ENCODE peak calls at places on chromosomes 3 and 15, in six cellular contexts. A, Y, T, S, Z and R are unnamed samples.

GRCh38 chr3:194537732-194538247 is 51.0 kb upstream of the ATP13A3 start:
- DNase-seq in A (peak), Y (no peak), T (peak), S (no peak), Z (peak), R (no peak)

GRCh38 chr3:41318520-41318919 is 119.2 kb downstream of the CTNNB1 start:
- DNase-seq in A (no peak), Y (no peak), T (no peak), S (no peak), Z (peak), R (no peak)

GRCh38 chr3:56806407-56806806 is 4.7 kb upstream of the ARHGEF3 start:
- DNase-seq in A (no peak), Y (no peak), T (no peak), S (no peak), Z (no peak), R (peak)

GRCh38 chr3:3714572-3714971 is 84.7 kb upstream of the LRRN1 start:
- DNase-seq in A (no peak), Y (no peak), T (no peak), S (peak), Z (peak), R (no peak)

GRCh38 chr3:67863869-67864268 is 209.5 kb upstream of the SUCLG2 start:
- DNase-seq in A (no peak), Y (no peak), T (peak), S (peak), Z (peak), R (no peak)

GRCh38 chr3:66485291-66485968 is 15.4 kb downstream of the LRIG1 start:
- DNase-seq in A (peak), Y (no peak), T (no peak), S (no peak), Z (peak), R (no peak)

GRCh38 chr3:183807881-183808280 is 17.5 kb downstream of the MAP6D1 start:
- DNase-seq in A (no peak), Y (no peak), T (no peak), S (no peak), Z (no peak), R (no peak)

GRCh38 chr3:155426524-155427230 is 133.2 kb upstream of the STRIT1 start:
- DNase-seq in A (no peak), Y (no peak), T (no peak), S (no peak), Z (peak), R (no peak)

GRCh38 chr3:173838644-173839043 is 441.1 kb downstream of the NLGN1 start:
- DNase-seq in A (no peak), Y (no peak), T (no peak), S (no peak), Z (no peak), R (no peak)

GRCh38 chr3:125110016-125110875 is 54.4 kb upstream of the HEG1 start:
- DNase-seq in A (peak), Y (no peak), T (peak), S (no peak), Z (peak), R (no peak)

GRCh38 chr15:57172925-57173324 is 203.4 kb upstream of the CGNL1 start:
- DNase-seq in A (peak), Y (no peak), T (no peak), S (no peak), Z (no peak), R (no peak)

GRCh38 chr15:70783610-70784021 is 20.3 kb upstream of the UACA start:
- DNase-seq in A (peak), Y (no peak), T (no peak), S (no peak), Z (peak), R (no peak)

GRCh38 chr15:39131605-39132004 is 449.3 kb upstream of the THBS1 start:
- DNase-seq in A (no peak), Y (no peak), T (no peak), S (no peak), Z (peak), R (no peak)

GRCh38 chr3:127658234-127658633 is 14.5 kb upstream of the ABTB1 start:
- DNase-seq in A (no peak), Y (no peak), T (no peak), S (no peak), Z (no peak), R (no peak)

GRCh38 chr3:74605437-74605836 is 9.0 kb downstream of the CNTN3 start:
- DNase-seq in A (no peak), Y (no peak), T (no peak), S (no peak), Z (peak), R (peak)

GRCh38 chr3:38039101-38039898 is at the start of gene DLEC1:
- DNase-seq in A (peak), Y (peak), T (peak), S (peak), Z (peak), R (peak)

GRCh38 chr15:25825215-25825614 is 37.9 kb downstream of the ATP10A start:
- DNase-seq in A (no peak), Y (no peak), T (no peak), S (no peak), Z (no peak), R (no peak)

GRCh38 chr15:76127880-76128279 is 68.1 kb downstream of the TMEM266 start:
- DNase-seq in A (no peak), Y (no peak), T (peak), S (no peak), Z (no peak), R (no peak)

GRCh38 chr3:107985496-107985895 is 105.3 kb downstream of the CD47 start:
- DNase-seq in A (no peak), Y (peak), T (peak), S (no peak), Z (peak), R (no peak)

GRCh38 chr3:114144909-114145688 is 33.8 kb downstream of the DRD3 start:
- DNase-seq in A (peak), Y (no peak), T (peak), S (no peak), Z (peak), R (no peak)

GRCh38 chr3:186882881-186883685 is 40.6 kb downstream of the ADIPOQ start:
- DNase-seq in A (peak), Y (no peak), T (no peak), S (no peak), Z (peak), R (peak)

GRCh38 chr15:51077565-51078153 is 17.0 kb downstream of the TNFAIP8L3 start:
- DNase-seq in A (peak), Y (peak), T (peak), S (peak), Z (peak), R (peak)

GRCh38 chr3:20096135-20096685 is 56.0 kb downstream of the KAT2B start:
- DNase-seq in A (peak), Y (no peak), T (no peak), S (no peak), Z (no peak), R (no peak)

GRCh38 chr3:54999801-55000200 is 71.9 kb upstream of the LRTM1 start:
- DNase-seq in A (peak), Y (no peak), T (no peak), S (no peak), Z (no peak), R (peak)

GRCh38 chr15:47484997-47485396 is 232.3 kb upstream of the SEMA6D start:
- DNase-seq in A (no peak), Y (no peak), T (no peak), S (no peak), Z (peak), R (no peak)

GRCh38 chr3:111598552-111598951 is 3.4 kb upstream of the ZBED2 start:
- DNase-seq in A (no peak), Y (no peak), T (no peak), S (no peak), Z (no peak), R (no peak)

GRCh38 chr15:61169904-61170695 is 59.0 kb downstream of the RORA start:
- DNase-seq in A (no peak), Y (no peak), T (no peak), S (peak), Z (no peak), R (no peak)

GRCh38 chr15:51121118-51121517 is 26.4 kb upstream of the TNFAIP8L3 start:
- DNase-seq in A (peak), Y (no peak), T (peak), S (no peak), Z (peak), R (no peak)

GRCh38 chr3:133834621-133835417 is 29.2 kb downstream of the SRPRB start:
- DNase-seq in A (no peak), Y (no peak), T (no peak), S (no peak), Z (no peak), R (no peak)

GRCh38 chr15:90665288-90666134 is 51.6 kb upstream of the BLM start:
- DNase-seq in A (peak), Y (peak), T (peak), S (peak), Z (peak), R (peak)

GRCh38 chr3:13106308-13106970 is 33.2 kb upstream of the IQSEC1 start:
- DNase-seq in A (no peak), Y (no peak), T (no peak), S (no peak), Z (peak), R (no peak)

GRCh38 chr3:108477511-108478147 is 32.8 kb downstream of the MYH15 start:
- DNase-seq in A (peak), Y (peak), T (peak), S (peak), Z (peak), R (peak)

GRCh38 chr3:101902041-101902440 is 52.7 kb downstream of the NFKBIZ start:
- DNase-seq in A (peak), Y (no peak), T (no peak), S (peak), Z (peak), R (no peak)

GRCh38 chr3:198079771-198080520 is 119.9 kb downstream of the LMLN start:
- DNase-seq in A (peak), Y (peak), T (no peak), S (peak), Z (peak), R (peak)

GRCh38 chr15:47300035-47300434 is 417.3 kb upstream of the SEMA6D start:
- DNase-seq in A (no peak), Y (no peak), T (no peak), S (no peak), Z (peak), R (no peak)

GRCh38 chr15:74294010-74294409 is 57.9 kb downstream of the CCDC33 start:
- DNase-seq in A (no peak), Y (no peak), T (no peak), S (no peak), Z (no peak), R (peak)

GRCh38 chr3:47646362-47646761 is 67.7 kb upstream of the CSPG5 start:
- DNase-seq in A (peak), Y (no peak), T (no peak), S (no peak), Z (no peak), R (no peak)

GRCh38 chr3:28835751-28836150 is 445.1 kb upstream of the RBMS3 start:
- DNase-seq in A (no peak), Y (no peak), T (no peak), S (no peak), Z (peak), R (no peak)

GRCh38 chr3:129357616-129358015 is 70.8 kb downstream of the EFCAB12 start:
- DNase-seq in A (no peak), Y (no peak), T (no peak), S (no peak), Z (no peak), R (no peak)

GRCh38 chr15:71456362-71456761 is 341.1 kb downstream of the THSD4 start:
- DNase-seq in A (no peak), Y (no peak), T (no peak), S (no peak), Z (no peak), R (no peak)

GRCh38 chr3:176939022-176939817 is 258.1 kb downstream of the TBL1XR1 start:
- DNase-seq in A (peak), Y (peak), T (peak), S (peak), Z (peak), R (peak)
- TF ChIP-seq CTCF in A (peak), Y (peak), T (peak), S (peak), Z (peak), R (peak)

GRCh38 chr3:122377975-122378374 is 5.1 kb downstream of the MIX23 start:
- DNase-seq in A (no peak), Y (no peak), T (no peak), S (no peak), Z (no peak), R (no peak)

GRCh38 chr3:122383915-122384697 is at the start of gene FAM162A:
- DNase-seq in A (peak), Y (peak), T (peak), S (peak), Z (peak), R (peak)

GRCh38 chr3:122387709-122388108 is 3.7 kb downstream of the FAM162A start:
- DNase-seq in A (no peak), Y (no peak), T (no peak), S (no peak), Z (no peak), R (no peak)

GRCh38 chr3:122382888-122383666 is at the start of gene MIX23:
- DNase-seq in A (peak), Y (peak), T (peak), S (peak), Z (peak), R (peak)
- TF ChIP-seq CTCF in A (no peak), Y (no peak), T (no peak), S (no peak), Z (peak), R (no peak)

GRCh38 chr3:152073267-152073666 is 195.5 kb upstream of the MBNL1 start:
- DNase-seq in A (peak), Y (no peak), T (no peak), S (no peak), Z (no peak), R (no peak)
- TF ChIP-seq CTCF in A (peak), Y (no peak), T (no peak), S (no peak), Z (no peak), R (no peak)

DNA sequence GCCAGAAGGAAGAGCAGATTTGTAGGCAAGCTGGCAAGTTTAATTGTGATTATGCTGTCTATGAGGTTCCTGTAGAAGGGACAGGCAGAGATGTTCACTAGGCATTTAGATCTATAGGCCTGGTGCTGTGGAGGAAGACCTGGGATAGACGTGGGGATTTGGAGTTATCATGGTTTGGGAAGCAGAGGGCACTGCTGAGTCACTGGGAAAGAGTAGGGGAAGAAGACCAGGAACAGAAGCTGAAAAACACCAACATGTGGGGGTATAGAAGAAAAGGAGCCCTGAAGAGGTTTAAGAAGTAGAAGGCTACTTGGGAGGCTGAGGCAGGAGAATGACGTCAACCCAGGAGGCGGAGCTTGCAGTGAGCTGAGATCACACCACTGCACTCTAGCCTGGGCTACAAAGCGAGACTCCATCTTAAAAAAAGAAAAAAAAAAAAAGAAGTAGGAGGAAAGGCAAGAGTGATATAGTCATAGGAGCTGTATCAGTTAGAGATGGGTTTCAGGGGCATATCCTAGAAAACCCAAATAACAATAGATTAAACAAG is 19.3 kb downstream of the GRK7 start:
- DNase-seq in A (peak), Y (no peak), T (no peak), S (no peak), Z (peak), R (no peak)
- TF ChIP-seq CTCF in A (peak), Y (no peak), T (no peak), S (no peak), Z (peak), R (no peak)

DNA sequence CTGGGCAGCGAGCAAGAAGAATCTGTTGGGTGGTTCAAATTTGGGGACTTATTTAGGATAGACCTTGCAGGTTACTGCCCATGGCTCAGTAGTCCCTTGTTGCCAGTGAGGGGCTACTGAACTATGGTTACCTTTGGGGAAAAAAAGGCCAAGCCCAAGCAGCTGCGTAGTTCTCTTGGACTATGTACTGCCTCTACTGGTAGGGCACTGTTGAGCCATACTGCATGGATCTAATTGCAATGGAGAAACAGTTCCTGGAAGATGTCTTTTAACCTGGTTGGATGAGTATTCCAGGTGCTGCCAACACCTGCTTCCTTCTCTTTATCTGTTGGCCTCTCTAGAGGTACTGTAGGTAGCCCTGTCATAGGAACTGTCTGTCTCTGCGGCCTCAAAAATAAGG is 671.9 kb upstream of the CBLB start:
- DNase-seq in A (no peak), Y (no peak), T (no peak), S (no peak), Z (no peak), R (no peak)
- TF ChIP-seq CTCF in A (no peak), Y (no peak), T (no peak), S (no peak), Z (no peak), R (peak)

DNA sequence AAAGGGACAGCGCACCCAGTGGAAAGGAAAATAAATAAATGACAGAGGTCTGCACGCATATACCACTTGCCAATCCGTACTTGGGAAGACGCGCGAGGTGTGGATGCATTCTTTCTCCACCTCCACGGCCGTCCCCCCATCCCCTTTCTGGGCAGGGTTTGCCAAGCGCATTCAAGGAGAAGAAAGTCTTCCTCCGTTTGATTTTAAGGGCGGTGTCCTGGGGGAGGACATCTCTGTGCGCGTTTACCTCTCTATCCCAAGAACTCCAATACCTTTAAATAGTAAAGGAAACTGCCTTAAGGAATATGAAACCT is 576 bp upstream of the MB21D2 start:
- DNase-seq in A (no peak), Y (no peak), T (no peak), S (no peak), Z (no peak), R (no peak)
- TF ChIP-seq CTCF in A (no peak), Y (no peak), T (no peak), S (no peak), Z (no peak), R (peak)

GRCh38 chr3:95629802-95630201 is 1184.6 kb upstream of the EPHA6 start:
- DNase-seq in A (no peak), Y (no peak), T (no peak), S (no peak), Z (no peak), R (no peak)

GRCh38 chr3:95627697-95628096 is 1186.7 kb upstream of the EPHA6 start:
- DNase-seq in A (no peak), Y (no peak), T (no peak), S (no peak), Z (no peak), R (no peak)

GRCh38 chr3:95627293-95627692 is 1187.1 kb upstream of the EPHA6 start:
- DNase-seq in A (no peak), Y (no peak), T (no peak), S (no peak), Z (no peak), R (no peak)

GRCh38 chr3:95626107-95626506 is 1188.3 kb upstream of the EPHA6 start:
- DNase-seq in A (no peak), Y (no peak), T (no peak), S (no peak), Z (no peak), R (no peak)
- TF ChIP-seq CTCF in A (no peak), Y (no peak), T (no peak), S (no peak), Z (no peak), R (no peak)

DNA sequence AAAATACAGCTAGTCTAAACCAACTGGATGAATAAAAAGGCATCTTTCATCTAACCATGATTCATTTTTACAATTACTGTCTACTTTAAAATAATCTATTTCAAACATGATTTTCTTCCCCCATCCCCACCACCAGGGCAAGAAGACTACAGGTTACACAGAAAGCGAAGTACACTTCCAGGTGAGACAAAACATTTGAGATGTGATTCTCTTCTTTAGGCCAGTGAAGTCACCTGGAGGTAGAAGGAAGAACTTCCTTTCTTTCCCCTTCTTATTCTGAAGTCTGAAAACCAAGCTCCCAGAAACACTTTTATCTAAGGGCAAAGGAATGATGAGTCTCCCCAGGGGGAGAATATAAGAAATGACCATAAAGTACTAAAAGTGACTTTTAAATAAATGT is 36.7 kb downstream of the SHQ1 start:
- DNase-seq in A (no peak), Y (no peak), T (no peak), S (peak), Z (peak), R (no peak)
- TF ChIP-seq CTCF in A (no peak), Y (no peak), T (no peak), S (peak), Z (no peak), R (peak)

GRCh38 chr15:69502470-69503045 is 49.9 kb downstream of the RPLP1 start:
- DNase-seq in A (no peak), Y (no peak), T (no peak), S (no peak), Z (no peak), R (no peak)
- TF ChIP-seq CTCF in A (peak), Y (no peak), T (no peak), S (peak), Z (no peak), R (peak)